ENCODE peak calls at places on chromosomes 2 and 18, in ten cellular contexts. S is retinal pigment epithelial cell, F is Caco-2, H is fibroblast of the aortic adventitia, P is neural crest cell, A is IMR-90, V is upper lobe of right lung, E is heart left ventricle, M is breast epithelium, Z is GM10248. L is an unnamed sample.

GRCh38 chr2:898319-898718 is 52.3 kb upstream of the SNTG2 start:
- DNase-seq in S (no peak), F (no peak), H (no peak), P (peak), A (no peak), V (no peak), E (no peak), M (no peak), Z (no peak), L (no peak)

GRCh38 chr2:149070681-149071355 is 32.3 kb downstream of the LYPD6B start:
- DNase-seq in S (no peak), F (peak), H (no peak), P (no peak), A (no peak), V (no peak), E (no peak), M (no peak), Z (no peak), L (no peak)

GRCh38 chr2:188721784-188722183 is 252.4 kb upstream of the COL3A1 start:
- DNase-seq in S (no peak), F (no peak), H (no peak), P (no peak), A (no peak), V (no peak), E (no peak), M (no peak), Z (no peak), L (no peak)

GRCh38 chr2:145036421-145036901 is 516.5 kb upstream of the ZEB2 start:
- DNase-seq in S (no peak), F (no peak), H (peak), P (no peak), A (peak), V (no peak), E (no peak), M (no peak), Z (no peak), L (no peak)

GRCh38 chr2:191351921-191352320 is 106.7 kb downstream of the MYO1B start:
- DNase-seq in S (no peak), F (no peak), H (peak), P (no peak), A (peak), V (no peak), E (no peak), M (no peak), Z (no peak), L (no peak)

GRCh38 chr2:207619764-207620203 is 5.4 kb downstream of the METTL21A start:
- DNase-seq in S (no peak), F (no peak), H (no peak), P (no peak), A (no peak), V (no peak), E (no peak), M (no peak), Z (peak), L (no peak)

GRCh38 chr18:42436366-42436765 is 481.3 kb downstream of the PIK3C3 start:
- DNase-seq in S (no peak), F (no peak), H (no peak), P (no peak), A (no peak), V (no peak), E (no peak), M (no peak), Z (no peak), L (no peak)

GRCh38 chr2:56410140-56410539 is 226.3 kb downstream of the CCDC85A start:
- DNase-seq in S (no peak), F (no peak), H (no peak), P (no peak), A (peak), V (no peak), E (no peak), M (no peak), Z (no peak), L (no peak)

GRCh38 chr2:157940024-157940423 is 63.9 kb upstream of the ACVR1 start:
- DNase-seq in S (no peak), F (no peak), H (no peak), P (no peak), A (no peak), V (no peak), E (no peak), M (no peak), Z (no peak), L (no peak)

GRCh38 chr2:111634050-111634784 is 249.8 kb downstream of the ANAPC1 start:
- DNase-seq in S (no peak), F (no peak), H (no peak), P (no peak), A (peak), V (no peak), E (no peak), M (no peak), Z (no peak), L (no peak)

GRCh38 chr18:9971313-9971920 is 57.6 kb downstream of the VAPA start:
- DNase-seq in S (peak), F (peak), H (peak), P (peak), A (peak), V (no peak), E (peak), M (peak), Z (peak), L (peak)

GRCh38 chr2:96207778-96208143 is 866 bp downstream of the STARD7 start:
- DNase-seq in S (no peak), F (no peak), H (peak), P (no peak), A (no peak), V (no peak), E (no peak), M (no peak), Z (peak), L (peak)

GRCh38 chr2:134258684-134259408 is 5.0 kb downstream of the MGAT5 start:
- DNase-seq in S (no peak), F (no peak), H (no peak), P (no peak), A (no peak), V (no peak), E (peak), M (no peak), Z (no peak), L (no peak)

GRCh38 chr18:59968583-59968982 is 68.8 kb downstream of the PMAIP1 start:
- DNase-seq in S (no peak), F (no peak), H (no peak), P (no peak), A (no peak), V (no peak), E (no peak), M (no peak), Z (no peak), L (no peak)

GRCh38 chr2:42385225-42385624 is 24.2 kb upstream of the COX7A2L start:
- DNase-seq in S (no peak), F (peak), H (no peak), P (no peak), A (peak), V (no peak), E (no peak), M (no peak), Z (no peak), L (no peak)

GRCh38 chr2:42390401-42390969 is 29.5 kb upstream of the COX7A2L start:
- DNase-seq in S (no peak), F (no peak), H (no peak), P (no peak), A (no peak), V (no peak), E (no peak), M (no peak), Z (no peak), L (no peak)

GRCh38 chr2:42382144-42382543 is 21.1 kb upstream of the COX7A2L start:
- DNase-seq in S (no peak), F (no peak), H (no peak), P (no peak), A (no peak), V (no peak), E (no peak), M (no peak), Z (no peak), L (no peak)

GRCh38 chr2:42383855-42384530 is 23.0 kb upstream of the COX7A2L start:
- DNase-seq in S (no peak), F (no peak), H (no peak), P (no peak), A (no peak), V (no peak), E (no peak), M (no peak), Z (no peak), L (no peak)

GRCh38 chr2:42386684-42387083 is 25.7 kb upstream of the COX7A2L start:
- DNase-seq in S (no peak), F (no peak), H (no peak), P (no peak), A (no peak), V (no peak), E (no peak), M (no peak), Z (peak), L (peak)
- TF ChIP-seq CTCF in S (peak), F (peak), H (peak), P (peak), A (peak), V (peak), E (peak), M (peak), Z (peak), L (peak)

DNA sequence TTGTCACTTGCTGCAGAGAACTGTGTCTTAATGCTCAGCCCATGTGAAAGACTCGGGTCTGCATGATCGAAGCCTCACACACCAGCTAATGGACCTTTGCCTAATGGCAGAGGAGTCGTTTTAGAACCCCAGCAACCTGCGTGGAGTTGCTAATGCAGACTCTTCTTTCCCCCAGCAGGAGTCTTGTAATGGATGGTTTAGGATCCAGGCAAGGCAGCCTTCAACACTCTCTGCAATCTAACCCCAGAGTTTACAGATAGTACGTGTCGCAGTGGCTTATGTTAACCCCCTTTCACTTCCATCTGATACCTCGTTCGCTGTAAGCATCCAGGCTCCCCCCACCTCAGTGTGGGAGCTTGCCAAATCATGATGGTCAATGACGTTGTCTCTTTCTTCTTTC is 316.5 kb downstream of the AGAP1 start:
- DNase-seq in S (no peak), F (no peak), H (no peak), P (no peak), A (no peak), V (no peak), E (no peak), M (no peak), Z (no peak), L (no peak)
- TF ChIP-seq CTCF in S (no peak), F (no peak), H (no peak), P (no peak), A (no peak), V (no peak), E (no peak), M (no peak), Z (no peak), L (no peak)

DNA sequence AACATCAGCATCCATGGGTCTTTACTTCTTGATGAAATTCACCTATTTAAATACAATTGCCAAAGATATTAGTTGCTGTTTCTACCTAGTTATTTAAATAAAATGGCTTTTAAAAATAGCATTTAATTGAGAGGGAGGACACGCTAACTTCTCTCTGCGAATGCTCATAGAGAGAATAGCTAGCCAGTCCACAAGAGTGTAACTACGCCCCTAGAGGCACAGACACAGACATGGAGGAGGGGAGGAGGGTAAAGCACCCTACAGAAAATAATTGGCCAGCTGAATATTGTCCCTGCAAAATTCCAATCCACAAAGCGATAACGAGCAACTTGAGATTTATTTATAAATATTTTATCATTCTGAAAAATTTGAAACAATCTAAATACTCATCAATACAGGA is 97.0 kb upstream of the PAPOLG start:
- DNase-seq in S (no peak), F (no peak), H (no peak), P (no peak), A (no peak), V (no peak), E (no peak), M (no peak), Z (no peak), L (no peak)
- TF ChIP-seq CTCF in S (peak), F (no peak), H (no peak), P (no peak), A (no peak), V (no peak), E (no peak), M (no peak), Z (no peak), L (no peak)

GRCh38 chr2:237475704-237476107 is 11.3 kb upstream of the MLPH start:
- DNase-seq in S (no peak), F (no peak), H (peak), P (no peak), A (peak), V (peak), E (no peak), M (no peak), Z (no peak), L (no peak)
- TF ChIP-seq CTCF in S (no peak), F (no peak), H (no peak), P (peak), A (no peak), V (no peak), E (no peak), M (peak), Z (no peak), L (no peak)

GRCh38 chr2:120344214-120344990 is 1.5 kb upstream of the INHBB start:
- DNase-seq in S (no peak), F (peak), H (no peak), P (peak), A (no peak), V (no peak), E (peak), M (peak), Z (no peak), L (no peak)
- TF ChIP-seq CTCF in S (no peak), F (no peak), H (no peak), P (no peak), A (no peak), V (no peak), E (peak), M (no peak), Z (no peak), L (no peak)

L was measured in GM13976.